ENCODE peak calls at places on chromosomes 1 and 21, in nine cellular contexts. One of them, this sample, is unnamed.

GRCh38 chr1:161114556-161114955 is 3.3 kb downstream of the PFDN2 start:
- DNase-seq in fibroblast of lung: peak
- DNase-seq in GM23248: no peak
- DNase-seq in mesendoderm: no peak
- DNase-seq in kidney: no peak
- DNase-seq in SK-N-MC: no peak
- DNase-seq in astrocyte: no peak
- DNase-seq in mesenchymal stem cell: peak
- DNase-seq in colonic mucosa: no peak
- DNase-seq in this sample: no peak

GRCh38 chr1:205041998-205042910 is 758 bp upstream of the CNTN2 start:
- DNase-seq in SK-N-MC: no peak
- DNase-seq in astrocyte: no peak
- DNase-seq in GM23248: no peak
- DNase-seq in colonic mucosa: no peak
- DNase-seq in mesenchymal stem cell: no peak
- DNase-seq in fibroblast of lung: no peak
- DNase-seq in kidney: no peak
- DNase-seq in mesendoderm: no peak
- DNase-seq in this sample: no peak

GRCh38 chr1:39976732-39977131 is 21.8 kb downstream of the MFSD2A start:
- DNase-seq in SK-N-MC: no peak
- DNase-seq in fibroblast of lung: peak
- DNase-seq in mesenchymal stem cell: no peak
- DNase-seq in mesendoderm: peak
- DNase-seq in colonic mucosa: no peak
- DNase-seq in astrocyte: no peak
- DNase-seq in GM23248: no peak
- DNase-seq in kidney: no peak
- DNase-seq in this sample: no peak

GRCh38 chr1:214455971-214456867 is 95.2 kb downstream of the PTPN14 start:
- DNase-seq in GM23248: peak
- DNase-seq in astrocyte: peak
- DNase-seq in colonic mucosa: no peak
- DNase-seq in kidney: no peak
- DNase-seq in fibroblast of lung: peak
- DNase-seq in mesenchymal stem cell: peak
- DNase-seq in SK-N-MC: no peak
- DNase-seq in mesendoderm: no peak
- DNase-seq in this sample: no peak

GRCh38 chr1:214552174-214552608 is 789 bp upstream of the PTPN14 start:
- DNase-seq in kidney: peak
- DNase-seq in GM23248: peak
- DNase-seq in fibroblast of lung: peak
- DNase-seq in mesenchymal stem cell: peak
- DNase-seq in SK-N-MC: no peak
- DNase-seq in astrocyte: peak
- DNase-seq in mesendoderm: peak
- DNase-seq in colonic mucosa: peak
- DNase-seq in this sample: peak

GRCh38 chr21:45506241-45506817 is 35.9 kb downstream of the SLC19A1 start:
- DNase-seq in mesendoderm: no peak
- DNase-seq in kidney: peak
- DNase-seq in SK-N-MC: no peak
- DNase-seq in astrocyte: no peak
- DNase-seq in fibroblast of lung: no peak
- DNase-seq in colonic mucosa: no peak
- DNase-seq in GM23248: no peak
- DNase-seq in mesenchymal stem cell: no peak
- DNase-seq in this sample: no peak

GRCh38 chr1:103949714-103950113 is 200.0 kb downstream of the AMY1C start:
- DNase-seq in GM23248: no peak
- DNase-seq in fibroblast of lung: no peak
- DNase-seq in SK-N-MC: no peak
- DNase-seq in colonic mucosa: no peak
- DNase-seq in astrocyte: no peak
- DNase-seq in kidney: no peak
- DNase-seq in mesenchymal stem cell: no peak
- DNase-seq in mesendoderm: no peak
- DNase-seq in this sample: no peak

GRCh38 chr1:91725961-91726704 is 159.8 kb downstream of the TGFBR3 start:
- DNase-seq in kidney: no peak
- DNase-seq in mesenchymal stem cell: peak
- DNase-seq in colonic mucosa: no peak
- DNase-seq in SK-N-MC: no peak
- DNase-seq in GM23248: peak
- DNase-seq in astrocyte: peak
- DNase-seq in fibroblast of lung: peak
- DNase-seq in mesendoderm: no peak
- DNase-seq in this sample: peak

GRCh38 chr1:26220199-26220912 is 13.6 kb upstream of the CEP85 start:
- DNase-seq in mesenchymal stem cell: no peak
- DNase-seq in fibroblast of lung: peak
- DNase-seq in SK-N-MC: no peak
- DNase-seq in colonic mucosa: no peak
- DNase-seq in astrocyte: no peak
- DNase-seq in mesendoderm: no peak
- DNase-seq in GM23248: no peak
- DNase-seq in kidney: no peak
- DNase-seq in this sample: no peak

GRCh38 chr1:27885620-27886352 is 13.4 kb downstream of the THEMIS2 start:
- DNase-seq in mesendoderm: no peak
- DNase-seq in astrocyte: no peak
- DNase-seq in kidney: no peak
- DNase-seq in SK-N-MC: no peak
- DNase-seq in colonic mucosa: no peak
- DNase-seq in GM23248: no peak
- DNase-seq in mesenchymal stem cell: no peak
- DNase-seq in fibroblast of lung: no peak
- DNase-seq in this sample: no peak

GRCh38 chr1:236064674-236065508 is at the start of gene NID1:
- DNase-seq in mesenchymal stem cell: peak
- DNase-seq in kidney: peak
- DNase-seq in colonic mucosa: peak
- DNase-seq in GM23248: peak
- DNase-seq in mesendoderm: peak
- DNase-seq in astrocyte: peak
- DNase-seq in SK-N-MC: no peak
- DNase-seq in fibroblast of lung: peak
- DNase-seq in this sample: peak

GRCh38 chr1:236065509-236066005 is 667 bp upstream of the NID1 start:
- DNase-seq in astrocyte: no peak
- DNase-seq in colonic mucosa: no peak
- DNase-seq in mesenchymal stem cell: peak
- DNase-seq in fibroblast of lung: no peak
- DNase-seq in GM23248: peak
- DNase-seq in SK-N-MC: no peak
- DNase-seq in kidney: no peak
- DNase-seq in mesendoderm: peak
- DNase-seq in this sample: no peak

GRCh38 chr1:236067854-236068454 is 3.1 kb upstream of the NID1 start:
- DNase-seq in kidney: no peak
- DNase-seq in SK-N-MC: no peak
- DNase-seq in colonic mucosa: no peak
- DNase-seq in astrocyte: no peak
- DNase-seq in mesenchymal stem cell: peak
- DNase-seq in mesendoderm: no peak
- DNase-seq in GM23248: no peak
- DNase-seq in fibroblast of lung: peak
- DNase-seq in this sample: peak

GRCh38 chr1:236066828-236067386 is 2.0 kb upstream of the NID1 start:
- DNase-seq in fibroblast of lung: no peak
- DNase-seq in SK-N-MC: no peak
- DNase-seq in GM23248: no peak
- DNase-seq in mesendoderm: no peak
- DNase-seq in astrocyte: no peak
- DNase-seq in kidney: no peak
- DNase-seq in colonic mucosa: peak
- DNase-seq in mesenchymal stem cell: peak
- DNase-seq in this sample: no peak

GRCh38 chr1:236066054-236066453 is 1.2 kb upstream of the NID1 start:
- DNase-seq in fibroblast of lung: no peak
- DNase-seq in mesendoderm: no peak
- DNase-seq in colonic mucosa: no peak
- DNase-seq in kidney: no peak
- DNase-seq in GM23248: no peak
- DNase-seq in SK-N-MC: no peak
- DNase-seq in mesenchymal stem cell: peak
- DNase-seq in astrocyte: no peak
- DNase-seq in this sample: no peak
- H3K4me3 ChIP-seq in fibroblast of lung: no peak
- H3K4me3 ChIP-seq in mesendoderm: no peak
- H3K4me3 ChIP-seq in colonic mucosa: peak
- H3K4me3 ChIP-seq in kidney: peak
- H3K4me3 ChIP-seq in GM23248: no peak
- H3K4me3 ChIP-seq in SK-N-MC: no peak
- H3K4me3 ChIP-seq in mesenchymal stem cell: peak
- H3K4me3 ChIP-seq in astrocyte: no peak
- H3K4me3 ChIP-seq in this sample: peak

DNA sequence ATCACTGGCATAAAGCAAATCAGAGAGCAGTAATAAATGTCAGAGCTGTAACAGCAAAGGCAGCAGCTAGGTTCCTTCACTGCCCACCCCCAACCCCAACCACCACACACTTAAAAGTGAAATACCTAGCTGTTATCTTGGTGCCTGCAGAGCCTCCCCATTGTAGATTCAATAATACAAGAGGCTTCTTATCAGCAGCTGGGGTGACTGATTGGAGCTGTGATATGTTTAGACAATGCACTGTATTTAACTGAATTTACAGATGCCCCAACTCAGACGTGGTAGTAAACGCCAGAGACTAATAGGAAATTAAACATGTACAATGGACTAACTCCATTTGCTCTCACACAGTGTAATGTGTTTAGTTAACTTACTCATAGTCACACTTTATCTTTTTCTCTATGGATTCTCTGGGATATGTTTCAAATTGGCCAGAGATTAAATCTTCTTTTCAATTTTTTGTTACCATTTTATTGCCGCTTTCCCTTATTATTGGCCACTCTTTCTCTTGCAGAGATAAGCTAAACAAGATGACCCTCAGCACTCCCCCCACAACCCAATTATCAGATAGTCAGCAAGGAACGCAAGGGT is 117.1 kb downstream of the ESRRG start:
- DNase-seq in mesendoderm: peak
- DNase-seq in astrocyte: no peak
- DNase-seq in GM23248: no peak
- DNase-seq in colonic mucosa: no peak
- DNase-seq in mesenchymal stem cell: no peak
- DNase-seq in fibroblast of lung: no peak
- DNase-seq in SK-N-MC: no peak
- DNase-seq in kidney: no peak
- DNase-seq in this sample: no peak
- H3K9ac ChIP-seq in mesendoderm: no peak
- H3K9ac ChIP-seq in astrocyte: no peak
- H3K9ac ChIP-seq in GM23248: no peak
- H3K9ac ChIP-seq in colonic mucosa: no peak
- H3K9ac ChIP-seq in mesenchymal stem cell: no peak
- H3K9ac ChIP-seq in fibroblast of lung: no peak
- H3K9ac ChIP-seq in SK-N-MC: no peak
- H3K9ac ChIP-seq in kidney: no peak
- H3K9ac ChIP-seq in this sample: no peak

GRCh38 chr1:32611859-32612188 is 38.5 kb downstream of the ZBTB8OS start:
- DNase-seq in fibroblast of lung: no peak
- DNase-seq in astrocyte: no peak
- DNase-seq in SK-N-MC: no peak
- DNase-seq in kidney: no peak
- DNase-seq in mesendoderm: no peak
- DNase-seq in mesenchymal stem cell: no peak
- DNase-seq in colonic mucosa: no peak
- DNase-seq in GM23248: no peak
- DNase-seq in this sample: no peak
- H3K4me3 ChIP-seq in fibroblast of lung: peak
- H3K4me3 ChIP-seq in astrocyte: peak
- H3K4me3 ChIP-seq in SK-N-MC: peak
- H3K4me3 ChIP-seq in kidney: peak
- H3K4me3 ChIP-seq in mesendoderm: peak
- H3K4me3 ChIP-seq in mesenchymal stem cell: peak
- H3K4me3 ChIP-seq in colonic mucosa: peak
- H3K4me3 ChIP-seq in GM23248: peak
- H3K4me3 ChIP-seq in this sample: peak

GRCh38 chr1:83856381-83856780 is 142.6 kb downstream of the TTLL7 start:
- DNase-seq in mesenchymal stem cell: no peak
- DNase-seq in mesendoderm: no peak
- DNase-seq in GM23248: no peak
- DNase-seq in kidney: no peak
- DNase-seq in SK-N-MC: no peak
- DNase-seq in fibroblast of lung: no peak
- DNase-seq in astrocyte: no peak
- DNase-seq in colonic mucosa: no peak
- DNase-seq in this sample: no peak

GRCh38 chr1:83857108-83857507 is 141.8 kb downstream of the TTLL7 start:
- DNase-seq in GM23248: peak
- DNase-seq in colonic mucosa: no peak
- DNase-seq in mesenchymal stem cell: peak
- DNase-seq in astrocyte: peak
- DNase-seq in mesendoderm: peak
- DNase-seq in fibroblast of lung: peak
- DNase-seq in kidney: no peak
- DNase-seq in SK-N-MC: no peak
- DNase-seq in this sample: peak

GRCh38 chr1:83857705-83858104 is 141.2 kb downstream of the TTLL7 start:
- DNase-seq in mesenchymal stem cell: no peak
- DNase-seq in kidney: no peak
- DNase-seq in astrocyte: no peak
- DNase-seq in SK-N-MC: no peak
- DNase-seq in fibroblast of lung: no peak
- DNase-seq in colonic mucosa: no peak
- DNase-seq in mesendoderm: no peak
- DNase-seq in GM23248: no peak
- DNase-seq in this sample: no peak

DNA sequence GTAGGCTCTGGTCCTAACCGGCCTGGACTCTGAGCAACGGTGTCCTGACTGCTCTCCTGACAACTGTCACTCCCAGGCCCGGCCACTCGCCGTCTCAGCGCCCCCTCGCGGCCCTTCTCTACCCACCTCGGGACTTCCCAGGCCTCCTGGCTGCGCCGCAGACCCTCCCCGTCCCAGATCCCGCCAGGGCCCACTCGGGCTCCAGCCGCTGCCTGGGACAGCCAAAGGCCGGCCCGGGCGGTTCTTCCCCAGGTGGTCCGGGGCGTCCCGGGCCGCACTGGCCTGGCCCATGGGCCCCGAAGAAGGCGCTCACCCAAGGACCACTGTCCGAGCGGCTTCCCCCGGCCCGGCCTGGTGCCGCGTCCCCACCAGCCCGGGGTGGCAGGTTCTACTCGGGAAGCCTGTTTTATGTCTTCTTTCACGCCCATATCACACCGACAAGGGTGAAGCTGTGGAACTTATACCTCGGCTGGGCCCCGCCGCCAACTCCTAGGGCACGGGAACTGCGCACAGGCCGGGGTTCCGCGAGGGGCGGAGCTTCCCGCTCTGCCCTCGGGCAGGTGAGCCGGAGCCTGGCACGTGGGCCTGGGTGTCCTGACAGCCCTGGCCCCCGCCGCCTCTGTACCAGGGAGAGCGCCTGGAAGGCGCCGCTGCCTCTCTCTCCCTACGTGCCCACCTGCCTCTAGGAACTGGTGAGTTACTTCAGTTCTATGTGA is 138.3 kb downstream of the TTLL7 start:
- DNase-seq in colonic mucosa: peak
- DNase-seq in mesendoderm: peak
- DNase-seq in SK-N-MC: no peak
- DNase-seq in GM23248: no peak
- DNase-seq in fibroblast of lung: peak
- DNase-seq in mesenchymal stem cell: peak
- DNase-seq in kidney: peak
- DNase-seq in astrocyte: peak
- DNase-seq in this sample: peak
- H3K9ac ChIP-seq in colonic mucosa: peak
- H3K9ac ChIP-seq in mesendoderm: peak
- H3K9ac ChIP-seq in SK-N-MC: no peak
- H3K9ac ChIP-seq in GM23248: no peak
- H3K9ac ChIP-seq in fibroblast of lung: no peak
- H3K9ac ChIP-seq in mesenchymal stem cell: no peak
- H3K9ac ChIP-seq in kidney: peak
- H3K9ac ChIP-seq in astrocyte: peak
- H3K9ac ChIP-seq in this sample: no peak

This sample was measured in adipocyte.